ENCODE peak calls at places on chromosome 19, in ten cellular contexts. J is suprapubic skin, E is sigmoid colon, B is ovary, D is A549, V is upper lobe of left lung, I is tibial nerve, P is SK-N-SH, R is HepG2, O is K562. Q is an unnamed sample.

GRCh38 chr19:43560687-43561086 is 14.6 kb downstream of the XRCC1 start:
- DNase-seq in J (no peak), R (peak; percentile 19), I (no peak), V (no peak), D (peak; percentile 62), O (peak; percentile 67), B (no peak), P (no peak), E (no peak), Q (no peak)

GRCh38 chr19:51141181-51141580 is 920 bp upstream of the SIGLEC7 start:
- DNase-seq in J (no peak), R (no peak), E (no peak), I (no peak), B (no peak), O (no peak), P (no peak), V (no peak), D (no peak), Q (no peak)

GRCh38 chr19:32200312-32201038 is 144.9 kb upstream of the ZNF507 start:
- DNase-seq in O (no peak), J (no peak), B (no peak), D (no peak), V (no peak), I (no peak), R (no peak), E (no peak), P (no peak), Q (no peak)

GRCh38 chr19:55078996-55079395 is 3.3 kb downstream of the EPS8L1 start:
- DNase-seq in R (no peak), V (no peak), J (no peak), E (no peak), O (no peak), B (no peak), I (no peak), P (no peak), D (no peak), Q (no peak)

GRCh38 chr19:46371371-46371901 is 24.5 kb downstream of the PPP5C start:
- DNase-seq in O (no peak), D (no peak), R (no peak), J (peak; percentile 58), E (peak; percentile 59), I (no peak), V (no peak), P (no peak), B (no peak), Q (no peak)

GRCh38 chr19:43839139-43839538 is 12.0 kb downstream of the ZNF283 start:
- DNase-seq in O (no peak), I (no peak), J (no peak), R (no peak), B (no peak), E (no peak), D (no peak), P (no peak), V (no peak), Q (no peak)

GRCh38 chr19:56126983-56127780 is 6.1 kb upstream of the ZNF787 start:
- DNase-seq in E (no peak), I (no peak), V (no peak), J (no peak), O (peak; percentile 72), D (no peak), R (peak; percentile 36), B (no peak), P (no peak), Q (no peak)

GRCh38 chr19:55493052-55493649 is 4.9 kb downstream of the SSC5D start:
- DNase-seq in E (peak; percentile 71), P (no peak), R (no peak), B (peak; percentile 82), D (no peak), O (no peak), V (no peak), J (no peak), I (no peak), Q (no peak)

GRCh38 chr19:38877781-38878574 is at the start of gene RINL:
- DNase-seq in V (no peak), J (no peak), E (no peak), O (peak; percentile 48), D (no peak), R (no peak), P (peak; percentile 49), B (no peak), I (no peak), Q (peak; percentile 46)

GRCh38 chr19:3251229-3251628 is 26.8 kb downstream of the CELF5 start:
- DNase-seq in R (no peak), B (no peak), V (no peak), P (no peak), I (no peak), O (no peak), J (no peak), D (no peak), E (no peak), Q (no peak)

GRCh38 chr19:49231804-49232203 is 74.2 kb downstream of the TRPM4 start:
- DNase-seq in P (no peak), V (no peak), O (no peak), E (no peak), J (no peak), R (no peak), I (no peak), D (no peak), B (no peak), Q (no peak)

GRCh38 chr19:2981898-2982297 is 4.5 kb downstream of the TLE6 start:
- DNase-seq in E (no peak), P (no peak), D (no peak), O (no peak), R (no peak), B (no peak), I (no peak), J (no peak), V (no peak), Q (no peak)

GRCh38 chr19:48997972-48998371 is 4.3 kb downstream of the RUVBL2 start:
- DNase-seq in E (no peak), B (no peak), P (peak; percentile 69), J (no peak), D (peak; percentile 81), O (peak; percentile 61), R (peak; percentile 73), V (no peak), I (no peak), Q (peak; percentile 56)

GRCh38 chr19:29675650-29676186 is 10.5 kb downstream of the PLEKHF1 start:
- DNase-seq in P (no peak), I (no peak), O (no peak), V (no peak), B (no peak), J (no peak), R (no peak), E (peak; percentile 60), D (no peak), Q (no peak)
- TF ChIP-seq EP300 in P (no peak), I (peak; percentile 65), O (no peak), V (no peak), B (no peak), J (no peak), R (no peak), E (no peak), D (no peak), Q (no peak)

GRCh38 chr19:16371540-16371986 is 46.9 kb downstream of the KLF2 start:
- DNase-seq in O (peak; percentile 79), D (no peak), P (no peak), V (peak; percentile 90), B (peak; percentile 48), E (no peak), R (no peak), I (no peak), J (no peak), Q (peak; percentile 85)

GRCh38 chr19:16369306-16369663 is 44.7 kb downstream of the KLF2 start:
- DNase-seq in B (no peak), O (no peak), P (no peak), J (no peak), V (no peak), I (no peak), R (no peak), E (peak; percentile 22), D (no peak), Q (no peak)

GRCh38 chr19:16368385-16369305 is 44.0 kb downstream of the KLF2 start:
- DNase-seq in J (no peak), V (no peak), O (no peak), B (peak; percentile 28), I (no peak), P (no peak), R (peak; percentile 18), E (peak; percentile 29), D (no peak), Q (no peak)

GRCh38 chr19:16370671-16371391 is 46.2 kb downstream of the KLF2 start:
- DNase-seq in D (no peak), V (no peak), E (no peak), P (no peak), O (no peak), I (no peak), B (peak; percentile 30), J (no peak), R (no peak), Q (no peak)

GRCh38 chr19:16369664-16370576 is 45.3 kb downstream of the KLF2 start:
- DNase-seq in P (no peak), O (no peak), I (no peak), V (no peak), J (no peak), B (peak; percentile 34), E (peak; percentile 58), R (no peak), D (no peak), Q (no peak)
- H3K4me1 ChIP-seq in P (no peaks in the 10 kb centered on the region), O (peaks cover 39% of the 10 kb centered on the region), I (peaks cover 43% of the 10 kb centered on the region), V (peaks cover 56% of the 10 kb centered on the region), J (peaks cover 38% of the 10 kb centered on the region), B (peaks cover 23% of the 10 kb centered on the region), E (no peaks in the 10 kb centered on the region), R (peaks cover 46% of the 10 kb centered on the region), D (peaks cover 9% of the 10 kb centered on the region), Q (peaks cover 64% of the 10 kb centered on the region)

DNA sequence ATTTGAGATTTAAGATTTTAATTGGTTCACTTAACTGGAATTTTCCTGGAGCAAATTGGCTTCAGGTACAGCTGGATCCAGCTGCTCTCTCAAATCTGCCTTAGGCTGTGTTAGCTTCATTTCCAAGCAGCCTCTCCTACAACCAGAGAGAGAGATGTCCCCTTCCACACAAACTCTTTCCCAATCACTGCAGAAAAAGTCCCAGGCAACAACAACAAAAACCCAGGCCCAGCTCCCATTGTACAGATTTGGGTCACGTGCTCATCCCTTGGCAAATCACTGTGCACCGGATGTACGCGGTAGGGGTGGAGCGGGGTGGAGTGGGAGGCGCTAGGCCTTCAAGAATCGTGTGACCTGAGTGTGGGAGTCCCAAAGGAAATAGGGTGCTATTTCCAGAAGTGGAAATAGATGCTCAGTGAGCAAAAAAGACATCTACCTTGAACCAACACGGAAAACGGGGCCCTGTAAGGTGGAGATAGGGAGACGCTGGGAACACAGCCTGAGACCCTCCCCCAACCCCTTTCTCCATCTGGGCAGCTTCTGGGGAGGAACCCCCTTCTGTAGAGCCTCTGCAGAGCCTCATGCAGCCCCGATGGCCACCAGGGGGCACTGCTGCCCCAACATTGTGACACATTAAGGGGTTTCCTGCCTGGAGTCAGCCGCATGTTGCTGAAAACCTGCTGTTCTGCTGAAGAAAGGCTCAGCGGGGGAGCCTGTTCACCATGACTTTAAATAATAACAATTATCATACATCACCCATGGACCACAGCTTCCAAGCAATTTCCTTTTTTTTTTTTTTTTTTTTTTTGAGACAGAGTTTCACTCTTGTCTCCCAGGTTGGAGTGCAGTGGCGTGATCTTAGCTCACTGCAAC is 25.4 kb downstream of the HPN start:
- DNase-seq in D (peak; percentile 90), P (peak; percentile 90), B (peak; percentile 87), O (peak; percentile 85), V (peak; percentile 92), R (peak; percentile 78), I (peak; percentile 96), J (peak; percentile 92), E (peak; percentile 89), Q (peak; percentile 91)
- TF ChIP-seq EP300 in D (no peak), P (no peak), B (no peak), O (no peak), V (no peak), R (no peak), I (peak; percentile 52), J (no peak), E (no peak), Q (no peak)

GRCh38 chr19:7197169-7197759 is 97.0 kb downstream of the INSR start:
- DNase-seq in J (peak; percentile 98), E (peak; percentile 99), O (peak; percentile 86), D (peak; percentile 75), R (peak; percentile 87), I (peak; percentile 93), B (peak; percentile 95), V (peak; percentile 89), P (peak; percentile 90), Q (peak; percentile 92)
- H3K4me1 ChIP-seq in J (peaks cover 31% of the 10 kb centered on the region), E (no peaks in the 10 kb centered on the region), O (peaks cover 19% of the 10 kb centered on the region), D (peaks cover 27% of the 10 kb centered on the region), R (peaks cover 52% of the 10 kb centered on the region), I (peaks cover 2% of the 10 kb centered on the region), B (peaks cover 10% of the 10 kb centered on the region), V (peaks cover 16% of the 10 kb centered on the region), P (peaks cover 3% of the 10 kb centered on the region), Q (peaks cover 33% of the 10 kb centered on the region)

Q was measured in stomach.